ENCODE peak calls at places on chromosomes 1 and 21, in seven cellular contexts. Z is IMR-90, V is A549, U is HCT116, C is K562, M is HepG2, Y is GM12878. N is an unnamed sample.

GRCh38 chr21:40445349-40445921 is 401.5 kb downstream of the DSCAM start:
- DNase-seq in U (no peak), C (no peak), Y (no peak), V (no peak), Z (no peak), M (no peak), N (peak)

GRCh38 chr1:226349081-226349480 is 40.1 kb upstream of the LIN9 start:
- DNase-seq in Z (no peak), U (no peak), M (no peak), Y (no peak), C (no peak), V (no peak), N (no peak)

GRCh38 chr1:39360726-39361125 is 130.7 kb upstream of the BMP8A start:
- DNase-seq in Y (no peak), U (no peak), M (no peak), V (no peak), Z (no peak), C (no peak), N (no peak)

GRCh38 chr1:201264072-201264471 is 19.2 kb upstream of the PKP1 start:
- DNase-seq in C (no peak), Y (no peak), V (no peak), Z (no peak), M (no peak), U (no peak), N (peak)

GRCh38 chr1:10665930-10666850 is 130.3 kb downstream of the CASZ1 start:
- DNase-seq in Y (no peak), U (no peak), V (no peak), Z (no peak), M (no peak), C (no peak), N (no peak)

GRCh38 chr1:206908038-206908437 is 10.8 kb downstream of the IL24 start:
- DNase-seq in M (no peak), U (no peak), Y (no peak), C (no peak), Z (no peak), V (no peak), N (no peak)

GRCh38 chr21:28537371-28538079 is 455.2 kb downstream of the LTN1 start:
- DNase-seq in V (no peak), Z (peak), Y (no peak), C (no peak), M (no peak), U (no peak), N (no peak)

GRCh38 chr1:60571811-60572210 is 498.2 kb upstream of the C1orf87 start:
- DNase-seq in M (no peak), Y (no peak), C (no peak), U (no peak), V (no peak), Z (no peak), N (no peak)

GRCh38 chr1:44347280-44347679 is 7.8 kb downstream of the ERI3 start:
- DNase-seq in M (no peak), Z (no peak), C (no peak), V (no peak), U (no peak), Y (no peak), N (no peak)

GRCh38 chr1:202017385-202018225 is 7.2 kb downstream of the ELF3 start:
- DNase-seq in Y (no peak), V (no peak), M (no peak), Z (no peak), U (peak), C (peak), N (no peak)

GRCh38 chr21:37358392-37358791 is 8.2 kb upstream of the DYRK1A start:
- DNase-seq in C (no peak), Z (no peak), U (no peak), Y (no peak), M (no peak), V (no peak), N (no peak)

GRCh38 chr1:203187306-203188264 is 1.1 kb upstream of the CHI3L1 start:
- DNase-seq in M (no peak), C (no peak), Y (no peak), V (no peak), U (no peak), Z (no peak), N (no peak)

GRCh38 chr1:95084317-95085176 is 11.8 kb upstream of the ALG14 start:
- DNase-seq in C (peak), V (peak), M (peak), Y (no peak), Z (peak), U (peak), N (peak)

GRCh38 chr1:209409786-209410185 is 173.7 kb upstream of the CAMK1G start:
- DNase-seq in V (peak), U (no peak), Y (no peak), C (no peak), Z (peak), M (no peak), N (no peak)

GRCh38 chr1:200673952-200674823 is 4.5 kb upstream of the DDX59 start:
- DNase-seq in C (no peak), U (no peak), Y (no peak), Z (peak), M (no peak), V (no peak), N (no peak)

GRCh38 chr1:235468970-235469369 is 35.3 kb downstream of the B3GALNT2 start:
- DNase-seq in U (peak), Y (no peak), C (no peak), V (peak), Z (peak), M (peak), N (no peak)

GRCh38 chr1:44628962-44629756 is 45.1 kb downstream of the TMEM53 start:
- DNase-seq in V (no peak), M (no peak), Z (peak), Y (no peak), U (no peak), C (peak), N (no peak)

GRCh38 chr1:18781031-18781430 is 78.4 kb downstream of the TAS1R2 start:
- DNase-seq in C (no peak), V (no peak), Y (no peak), Z (no peak), M (no peak), U (no peak), N (no peak)

GRCh38 chr1:78274814-78275213 is 216.0 kb upstream of the PTGFR start:
- DNase-seq in Y (no peak), C (no peak), M (no peak), V (no peak), Z (peak), U (no peak), N (no peak)

GRCh38 chr1:51957618-51958017 is 32.9 kb downstream of the RAB3B start:
- DNase-seq in C (peak), Y (no peak), Z (no peak), V (no peak), M (no peak), U (no peak), N (no peak)

GRCh38 chr1:951364-951763 is 7.7 kb downstream of the NOC2L start:
- DNase-seq in C (no peak), Z (peak), U (no peak), V (no peak), M (no peak), Y (no peak), N (no peak)

GRCh38 chr1:68269637-68270430 is 37.5 kb upstream of the WLS start:
- DNase-seq in Y (no peak), C (no peak), Z (peak), M (no peak), V (peak), U (peak), N (no peak)

GRCh38 chr1:17874231-17874630 is 119.1 kb downstream of the ACTL8 start:
- DNase-seq in U (no peak), V (no peak), Z (peak), M (no peak), Y (no peak), C (no peak), N (no peak)

GRCh38 chr1:202189012-202189790 is 4.4 kb upstream of the LGR6 start:
- DNase-seq in M (peak), C (peak), Z (peak), U (no peak), V (peak), Y (no peak), N (peak)

GRCh38 chr1:3922851-3923250 is 22.8 kb upstream of the C1orf174 start:
- DNase-seq in U (no peak), M (no peak), C (no peak), V (no peak), Z (no peak), Y (no peak), N (no peak)

GRCh38 chr21:30924171-30924680 is 42.8 kb upstream of the KRTAP11-1 start:
- DNase-seq in C (no peak), Y (no peak), M (no peak), U (no peak), V (no peak), Z (no peak), N (no peak)

GRCh38 chr1:62406576-62406975 is 30.3 kb upstream of the USP1 start:
- DNase-seq in Y (no peak), Z (no peak), U (no peak), M (no peak), V (no peak), C (no peak), N (no peak)

GRCh38 chr1:73860421-73860950 is 337.5 kb downstream of the LRRIQ3 start:
- DNase-seq in Y (no peak), Z (no peak), M (no peak), C (no peak), V (no peak), U (no peak), N (peak)

GRCh38 chr21:26512664-26513063 is 60.4 kb downstream of the CYYR1 start:
- DNase-seq in Z (no peak), C (no peak), V (no peak), M (no peak), U (no peak), Y (no peak), N (no peak)

GRCh38 chr1:154419620-154420020 is 14.5 kb downstream of the IL6R start:
- DNase-seq in V (no peak), C (no peak), U (no peak), Z (peak), Y (no peak), M (peak), N (no peak)

GRCh38 chr1:20609541-20609940 is 20.6 kb downstream of the CDA start:
- DNase-seq in Z (no peak), V (no peak), Y (no peak), U (no peak), C (no peak), M (no peak), N (no peak)

GRCh38 chr1:78004719-78005346 is at the start of gene DNAJB4:
- DNase-seq in Z (peak), C (peak), U (peak), V (peak), Y (peak), M (peak), N (peak)

GRCh38 chr1:58866578-58866977 is 82.7 kb upstream of the JUN start:
- DNase-seq in Y (no peak), M (no peak), C (no peak), V (no peak), Z (no peak), U (no peak), N (no peak)

GRCh38 chr21:43789276-43790052 is at the start of gene RRP1:
- DNase-seq in V (peak), U (peak), M (peak), Y (peak), C (peak), Z (peak), N (peak)
- TF ChIP-seq RAD21 in V (peak), U (no peak), M (peak), Y (peak), C (peak), Z (peak), N (peak)

GRCh38 chr1:63949965-63950364 is 176.1 kb downstream of the ROR1 start:
- DNase-seq in V (no peak), Y (no peak), M (no peak), C (no peak), Z (no peak), U (no peak), N (no peak)

GRCh38 chr1:63946866-63947491 is 173.2 kb downstream of the ROR1 start:
- DNase-seq in M (no peak), V (no peak), U (no peak), Z (no peak), C (no peak), Y (no peak), N (no peak)

GRCh38 chr1:63943393-63943792 is 169.6 kb downstream of the ROR1 start:
- DNase-seq in C (no peak), M (no peak), V (no peak), Z (no peak), U (no peak), Y (no peak), N (peak)

GRCh38 chr1:63947904-63948303 is 174.1 kb downstream of the ROR1 start:
- DNase-seq in V (no peak), Z (no peak), Y (no peak), U (no peak), M (no peak), C (no peak), N (no peak)

DNA sequence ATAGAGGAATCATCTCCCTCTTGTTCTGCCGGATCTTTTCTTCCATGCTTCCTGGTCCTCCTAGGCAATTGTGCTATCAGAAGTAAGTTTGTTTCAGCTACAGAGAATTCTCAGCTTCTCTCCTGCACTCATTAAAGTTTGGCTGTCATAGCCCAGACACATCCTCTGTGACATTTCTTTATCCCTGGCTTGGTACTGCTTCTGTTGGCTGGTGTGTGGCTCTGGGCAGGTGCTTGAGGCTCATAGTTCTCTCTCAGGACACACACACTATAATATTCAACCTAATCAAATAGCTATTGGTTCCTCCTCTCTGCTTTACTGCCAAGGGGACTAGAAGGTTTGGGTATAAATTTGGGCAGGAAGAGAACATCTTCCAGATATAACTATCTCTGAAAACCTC is 172.1 kb downstream of the ROR1 start:
- DNase-seq in V (no peak), Z (no peak), U (no peak), C (no peak), Y (no peak), M (no peak), N (no peak)
- TF ChIP-seq RAD21 in V (no peak), Z (no peak), U (no peak), C (no peak), Y (no peak), M (no peak), N (no peak)

GRCh38 chr1:198156745-198157240 is at the start of gene NEK7:
- DNase-seq in U (peak), Y (no peak), M (peak), C (peak), Z (peak), V (peak), N (peak)

GRCh38 chr1:198157241-198157846 is 546 bp downstream of the NEK7 start:
- DNase-seq in Y (no peak), Z (peak), C (peak), V (peak), M (peak), U (peak), N (peak)

GRCh38 chr1:198155253-198155652 is 1.5 kb upstream of the NEK7 start:
- DNase-seq in Z (peak), V (no peak), M (no peak), U (peak), Y (no peak), C (no peak), N (no peak)

GRCh38 chr1:198157847-198158765 is 1.3 kb downstream of the NEK7 start:
- DNase-seq in M (no peak), Z (peak), C (peak), V (no peak), U (no peak), Y (no peak), N (peak)

GRCh38 chr1:198156111-198156744 is 570 bp upstream of the NEK7 start:
- DNase-seq in M (peak), U (peak), Y (no peak), Z (peak), C (peak), V (peak), N (peak)
- TF ChIP-seq RAD21 in M (peak), U (peak), Y (peak), Z (peak), C (peak), V (peak), N (peak)

GRCh38 chr1:119611701-119612113 is 36.4 kb downstream of the ZNF697 start:
- DNase-seq in M (peak), C (peak), U (peak), Y (no peak), Z (no peak), V (peak), N (peak)

GRCh38 chr1:119617751-119618691 is 30.0 kb downstream of the ZNF697 start:
- DNase-seq in Z (peak), V (no peak), U (no peak), Y (no peak), C (no peak), M (peak), N (no peak)

DNA sequence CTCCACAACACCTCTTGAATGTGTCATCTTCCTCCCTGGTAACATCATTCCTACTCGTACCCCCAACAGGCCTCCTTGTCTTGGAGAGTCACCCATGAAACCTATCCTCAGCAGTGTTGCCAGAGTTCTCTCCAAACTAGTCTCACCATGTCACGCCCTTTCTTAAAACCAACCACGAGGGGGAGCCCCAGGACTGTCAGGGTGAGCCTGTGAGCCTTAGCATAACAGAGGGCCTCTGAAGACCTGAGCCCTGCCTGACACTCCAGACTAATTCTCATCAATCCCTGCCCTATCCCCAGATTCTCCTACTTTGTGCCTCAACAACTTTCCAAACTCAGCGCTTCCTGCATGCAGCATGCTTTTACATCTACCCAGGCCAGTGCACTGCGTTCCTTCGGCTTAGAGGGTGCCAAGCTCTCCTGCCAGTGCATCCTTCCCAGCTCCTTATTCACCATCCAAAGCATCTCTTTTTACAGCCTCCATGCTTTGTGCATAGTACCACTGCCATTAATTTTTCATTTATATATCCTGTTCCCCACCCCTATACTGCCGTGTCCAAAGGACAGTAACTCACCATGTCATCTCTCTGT is 34.2 kb downstream of the ZNF697 start:
- DNase-seq in V (peak), U (peak), C (peak), Z (peak), M (peak), Y (peak), N (peak)
- TF ChIP-seq RAD21 in V (peak), U (peak), C (peak), Z (peak), M (peak), Y (peak), N (peak)

GRCh38 chr1:65065535-65066378 is 82.2 kb upstream of the AK4 start:
- DNase-seq in C (no peak), V (peak), U (no peak), Z (no peak), Y (no peak), M (no peak), N (peak)
- TF ChIP-seq RAD21 in C (no peak), V (no peak), U (no peak), Z (no peak), Y (no peak), M (no peak), N (no peak)

GRCh38 chr1:87169250-87169910 is 159.3 kb upstream of the LMO4 start:
- DNase-seq in V (no peak), U (no peak), Z (no peak), M (no peak), C (no peak), Y (no peak), N (no peak)
- TF ChIP-seq RAD21 in V (no peak), U (no peak), Z (no peak), M (no peak), C (no peak), Y (no peak), N (no peak)

N was measured in SK-N-SH.